ENCODE peak calls at places on chromosomes 3 and 15, in six cellular contexts. W, L, B, I, T and V are unnamed samples.

GRCh38 chr3:184275302-184275701 is 520 bp upstream of the ECE2 start:
- DNase-seq in B (no peak), L (no peak), W (no peak), T (no peak), I (no peak), V (no peak)

GRCh38 chr3:147737411-147737810 is 328.2 kb downstream of the ZIC1 start:
- DNase-seq in B (no peak), W (no peak), T (no peak), L (no peak), I (no peak), V (no peak)

GRCh38 chr3:149579161-149579560 is 78.7 kb downstream of the WWTR1 start:
- DNase-seq in B (no peak), I (no peak), T (no peak), L (no peak), W (no peak), V (no peak)

GRCh38 chr3:119660474-119661150 is at the start of gene POPDC2:
- DNase-seq in B (no peak), I (no peak), L (no peak), T (no peak), W (no peak), V (no peak)

GRCh38 chr3:52039846-52040245 is 16.5 kb downstream of the DUSP7 start:
- DNase-seq in W (no peak), L (no peak), T (no peak), I (no peak), B (no peak), V (no peak)

GRCh38 chr3:61979645-61980430 is 393.5 kb downstream of the FEZF2 start:
- DNase-seq in I (no peak), L (no peak), B (no peak), T (no peak), W (no peak), V (no peak)

GRCh38 chr3:62942761-62943160 is 67.5 kb upstream of the CADPS start:
- DNase-seq in I (no peak), W (no peak), T (no peak), L (no peak), B (no peak), V (no peak)

GRCh38 chr3:172040078-172040975 is 949 bp downstream of the FNDC3B start:
- DNase-seq in W (peak; percentile 30), L (peak; percentile 57), I (peak; percentile 79), T (peak; percentile 83), B (peak; percentile 29), V (no peak)

GRCh38 chr3:88912294-88913014 is 195.0 kb upstream of the EPHA3 start:
- DNase-seq in I (no peak), W (no peak), T (no peak), B (no peak), L (no peak), V (no peak)

GRCh38 chr3:122563717-122564025 is 429 bp downstream of the PARP9 start:
- DNase-seq in W (no peak), I (no peak), B (no peak), L (peak; percentile 38), T (no peak), V (no peak)

GRCh38 chr15:66905954-66906353 is 159.4 kb upstream of the SMAD3 start:
- DNase-seq in L (no peak), T (no peak), I (no peak), B (no peak), W (no peak), V (no peak)

GRCh38 chr3:66425032-66425431 is 75.8 kb downstream of the LRIG1 start:
- DNase-seq in B (no peak), T (peak; percentile 65), W (no peak), L (no peak), I (no peak), V (no peak)